ENCODE peak calls at places on chromosome 11, in five cellular contexts. One of them, this sample, is unnamed.
A peak's percentile ranks its signal among the peaks of the same experiment; 100 is the strongest.

GRCh38 chr11:128174465-128175101 is 412.8 kb downstream of the ETS1 start:
- DNase-seq in H1: no peak
- DNase-seq in mesenchymal stem cell: peak; percentile 51
- DNase-seq in neuronal stem cell: no peak
- DNase-seq in IMR-90: peak; percentile 67
- DNase-seq in this sample: peak; percentile 65

GRCh38 chr11:9566561-9567063 is 6.9 kb upstream of the WEE1 start:
- DNase-seq in mesenchymal stem cell: peak; percentile 95
- DNase-seq in H1: no peak
- DNase-seq in neuronal stem cell: no peak
- DNase-seq in IMR-90: peak; percentile 88
- DNase-seq in this sample: no peak

GRCh38 chr11:12213920-12214319 is 103.5 kb downstream of the MICAL2 start:
- DNase-seq in mesenchymal stem cell: peak; percentile 53
- DNase-seq in IMR-90: peak; percentile 86
- DNase-seq in neuronal stem cell: no peak
- DNase-seq in H1: no peak
- DNase-seq in this sample: no peak

GRCh38 chr11:83235825-83236224 is 42.3 kb downstream of the ANKRD42 start:
- DNase-seq in mesenchymal stem cell: peak; percentile 45
- DNase-seq in H1: no peak
- DNase-seq in IMR-90: peak; percentile 53
- DNase-seq in neuronal stem cell: no peak
- DNase-seq in this sample: no peak

GRCh38 chr11:34890812-34891211 is 25.4 kb downstream of the APIP start:
- DNase-seq in neuronal stem cell: no peak
- DNase-seq in IMR-90: peak; percentile 55
- DNase-seq in mesenchymal stem cell: peak; percentile 36
- DNase-seq in H1: no peak
- DNase-seq in this sample: no peak

GRCh38 chr11:61505640-61506155 is 2.9 kb upstream of the LRRC10B start:
- DNase-seq in H1: no peak
- DNase-seq in neuronal stem cell: no peak
- DNase-seq in IMR-90: no peak
- DNase-seq in mesenchymal stem cell: no peak
- DNase-seq in this sample: no peak

GRCh38 chr11:114348200-114349191 is 51.8 kb downstream of the C11orf71 start:
- DNase-seq in IMR-90: peak; percentile 80
- DNase-seq in mesenchymal stem cell: peak; percentile 71
- DNase-seq in H1: peak; percentile 34
- DNase-seq in neuronal stem cell: peak; percentile 35
- DNase-seq in this sample: peak; percentile 43

GRCh38 chr11:127458561-127458960 is 458.0 kb upstream of the KIRREL3 start:
- DNase-seq in mesenchymal stem cell: no peak
- DNase-seq in neuronal stem cell: no peak
- DNase-seq in H1: no peak
- DNase-seq in IMR-90: no peak
- DNase-seq in this sample: no peak

GRCh38 chr11:77374108-77374507 is 72.6 kb upstream of the GDPD4 start:
- DNase-seq in IMR-90: peak; percentile 46
- DNase-seq in mesenchymal stem cell: no peak
- DNase-seq in H1: no peak
- DNase-seq in neuronal stem cell: no peak
- DNase-seq in this sample: no peak

GRCh38 chr11:46673713-46674462 is 26.5 kb downstream of the ARHGAP1 start:
- DNase-seq in H1: no peak
- DNase-seq in neuronal stem cell: no peak
- DNase-seq in mesenchymal stem cell: no peak
- DNase-seq in IMR-90: no peak
- DNase-seq in this sample: no peak

GRCh38 chr11:69638941-69639681 is 1.8 kb upstream of the CCND1 start:
- DNase-seq in H1: peak; percentile 88
- DNase-seq in neuronal stem cell: peak; percentile 95
- DNase-seq in IMR-90: peak; percentile 97
- DNase-seq in mesenchymal stem cell: peak; percentile 97
- DNase-seq in this sample: peak; percentile 98

GRCh38 chr11:80261776-80262175 is 820.9 kb upstream of the TENM4 start:
- DNase-seq in mesenchymal stem cell: no peak
- DNase-seq in H1: no peak
- DNase-seq in neuronal stem cell: no peak
- DNase-seq in IMR-90: no peak
- DNase-seq in this sample: no peak

GRCh38 chr11:120828847-120829246 is 195.1 kb upstream of the TBCEL start:
- DNase-seq in mesenchymal stem cell: no peak
- DNase-seq in neuronal stem cell: no peak
- DNase-seq in H1: no peak
- DNase-seq in IMR-90: no peak
- DNase-seq in this sample: no peak

GRCh38 chr11:126303623-126304456 is at the start of gene DCPS:
- DNase-seq in IMR-90: peak; percentile 88
- DNase-seq in H1: peak; percentile 50
- DNase-seq in neuronal stem cell: peak; percentile 86
- DNase-seq in mesenchymal stem cell: peak; percentile 91
- DNase-seq in this sample: peak; percentile 95

GRCh38 chr11:104583857-104584256 is 314.4 kb downstream of the CASP12 start:
- DNase-seq in H1: no peak
- DNase-seq in neuronal stem cell: no peak
- DNase-seq in IMR-90: no peak
- DNase-seq in mesenchymal stem cell: no peak
- DNase-seq in this sample: no peak

GRCh38 chr11:61480936-61481335 is 27.6 kb upstream of the LRRC10B start:
- DNase-seq in H1: no peak
- DNase-seq in neuronal stem cell: peak; percentile 93
- DNase-seq in mesenchymal stem cell: peak; percentile 40
- DNase-seq in IMR-90: no peak
- DNase-seq in this sample: peak; percentile 95

GRCh38 chr11:61168858-61169257 is 7.6 kb upstream of the VPS37C start:
- DNase-seq in H1: no peak
- DNase-seq in neuronal stem cell: no peak
- DNase-seq in mesenchymal stem cell: no peak
- DNase-seq in IMR-90: no peak
- DNase-seq in this sample: no peak

GRCh38 chr11:72069787-72070251 is 10.5 kb downstream of the NUMA1 start:
- DNase-seq in H1: no peak
- DNase-seq in IMR-90: peak; percentile 84
- DNase-seq in mesenchymal stem cell: peak; percentile 88
- DNase-seq in neuronal stem cell: no peak
- DNase-seq in this sample: peak; percentile 42

GRCh38 chr11:10117709-10118341 is 176.2 kb downstream of the SBF2 start:
- DNase-seq in H1: no peak
- DNase-seq in mesenchymal stem cell: peak; percentile 45
- DNase-seq in IMR-90: peak; percentile 32
- DNase-seq in neuronal stem cell: no peak
- DNase-seq in this sample: no peak

GRCh38 chr11:60699282-60699681 is at the start of gene MS4A8:
- DNase-seq in mesenchymal stem cell: no peak
- DNase-seq in IMR-90: no peak
- DNase-seq in H1: no peak
- DNase-seq in neuronal stem cell: no peak
- DNase-seq in this sample: no peak

GRCh38 chr11:45193695-45194094 is 47.3 kb downstream of the PRDM11 start:
- DNase-seq in IMR-90: no peak
- DNase-seq in H1: no peak
- DNase-seq in neuronal stem cell: no peak
- DNase-seq in mesenchymal stem cell: no peak
- DNase-seq in this sample: no peak

GRCh38 chr11:132643239-132643638 is 889.1 kb downstream of the OPCML start:
- DNase-seq in H1: no peak
- DNase-seq in neuronal stem cell: no peak
- DNase-seq in IMR-90: no peak
- DNase-seq in mesenchymal stem cell: no peak
- DNase-seq in this sample: no peak

DNA sequence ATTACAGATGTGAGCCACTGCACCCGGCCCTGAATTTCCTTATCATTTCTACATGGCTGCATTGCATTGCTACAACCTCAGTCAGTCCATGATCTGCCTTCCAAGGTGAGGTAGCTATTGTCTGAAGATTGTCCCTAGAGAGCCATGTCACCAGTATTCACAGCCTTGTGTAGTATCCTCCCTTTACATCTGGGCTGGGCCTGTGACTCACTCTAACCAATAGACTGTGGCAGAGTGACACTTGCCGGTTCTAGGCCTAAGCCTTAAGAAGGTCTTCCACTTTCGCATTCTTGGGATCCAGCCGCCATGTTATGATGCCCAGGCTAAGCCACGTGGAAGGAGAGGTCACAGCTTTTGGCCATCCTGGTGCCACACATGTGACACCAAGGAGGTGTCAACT is 10.1 kb upstream of the PLEKHB1 start:
- DNase-seq in H1: no peak
- DNase-seq in neuronal stem cell: no peak
- DNase-seq in IMR-90: no peak
- DNase-seq in mesenchymal stem cell: no peak
- DNase-seq in this sample: no peak
- H4K91ac ChIP-seq in H1: no peak overlapping the region
- H4K91ac ChIP-seq in neuronal stem cell: no peak overlapping the region
- H4K91ac ChIP-seq in IMR-90: no peak overlapping the region
- H4K91ac ChIP-seq in mesenchymal stem cell: no peak overlapping the region
- H4K91ac ChIP-seq in this sample: no peak overlapping the region

GRCh38 chr11:111059726-111060125 is 185.8 kb upstream of the POU2AF2 start:
- DNase-seq in mesenchymal stem cell: no peak
- DNase-seq in neuronal stem cell: no peak
- DNase-seq in H1: no peak
- DNase-seq in IMR-90: peak; percentile 69
- DNase-seq in this sample: no peak
- H2BK15ac ChIP-seq in mesenchymal stem cell: no peak overlapping the region
- H2BK15ac ChIP-seq in neuronal stem cell: no peak overlapping the region
- H2BK15ac ChIP-seq in H1: no peak overlapping the region
- H2BK15ac ChIP-seq in IMR-90: no peak overlapping the region
- H2BK15ac ChIP-seq in this sample: no peak overlapping the region

GRCh38 chr11:108593214-108593909 is at the start of gene EXPH5:
- DNase-seq in IMR-90: peak; percentile 26
- DNase-seq in mesenchymal stem cell: peak; percentile 77
- DNase-seq in H1: peak; percentile 94
- DNase-seq in neuronal stem cell: peak; percentile 82
- DNase-seq in this sample: peak; percentile 98
- H4K91ac ChIP-seq in IMR-90: no peak within 1 kb of the TSS
- H4K91ac ChIP-seq in mesenchymal stem cell: no peak within 1 kb of the TSS
- H4K91ac ChIP-seq in H1: no peak within 1 kb of the TSS
- H4K91ac ChIP-seq in neuronal stem cell: no peak within 1 kb of the TSS
- H4K91ac ChIP-seq in this sample: no peak within 1 kb of the TSS

GRCh38 chr11:73194593-73194992 is 23.5 kb upstream of the P2RY2 start:
- DNase-seq in neuronal stem cell: no peak
- DNase-seq in IMR-90: no peak
- DNase-seq in H1: no peak
- DNase-seq in mesenchymal stem cell: no peak
- DNase-seq in this sample: no peak

GRCh38 chr11:73197348-73197747 is 20.7 kb upstream of the P2RY2 start:
- DNase-seq in mesenchymal stem cell: no peak
- DNase-seq in IMR-90: no peak
- DNase-seq in neuronal stem cell: no peak
- DNase-seq in H1: no peak
- DNase-seq in this sample: no peak

GRCh38 chr11:73195191-73196007 is 22.7 kb upstream of the P2RY2 start:
- DNase-seq in neuronal stem cell: no peak
- DNase-seq in IMR-90: no peak
- DNase-seq in mesenchymal stem cell: no peak
- DNase-seq in H1: no peak
- DNase-seq in this sample: no peak

GRCh38 chr11:73198677-73199076 is 19.4 kb upstream of the P2RY2 start:
- DNase-seq in mesenchymal stem cell: peak; percentile 22
- DNase-seq in neuronal stem cell: peak; percentile 65
- DNase-seq in H1: no peak
- DNase-seq in IMR-90: no peak
- DNase-seq in this sample: peak; percentile 33

DNA sequence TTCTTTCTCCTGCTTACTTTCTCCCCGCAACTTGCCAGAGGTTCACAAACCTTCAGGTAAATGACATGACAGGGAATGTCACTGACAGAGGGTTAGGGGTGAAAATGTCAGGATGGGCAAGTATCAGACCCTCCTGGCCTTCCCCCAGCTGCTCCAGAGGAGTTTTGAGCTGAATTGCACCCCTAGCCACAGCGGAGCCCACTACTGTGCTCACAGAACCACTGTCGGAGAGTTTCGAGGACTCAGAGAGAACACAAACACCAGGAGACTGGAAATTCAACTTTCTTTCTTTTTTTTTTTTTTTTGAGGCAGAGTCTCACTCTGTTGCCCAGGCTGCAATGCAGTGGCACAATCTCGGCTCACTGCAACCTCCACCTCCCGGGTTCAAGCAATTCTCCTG is 21.5 kb upstream of the P2RY2 start:
- DNase-seq in mesenchymal stem cell: no peak
- DNase-seq in IMR-90: no peak
- DNase-seq in neuronal stem cell: no peak
- DNase-seq in H1: no peak
- DNase-seq in this sample: no peak
- H2BK15ac ChIP-seq in mesenchymal stem cell: no peak overlapping the region
- H2BK15ac ChIP-seq in IMR-90: no peak overlapping the region
- H2BK15ac ChIP-seq in neuronal stem cell: no peak overlapping the region
- H2BK15ac ChIP-seq in H1: no peak overlapping the region
- H2BK15ac ChIP-seq in this sample: no peak overlapping the region

GRCh38 chr11:2534957-2535672 is 90.3 kb downstream of the KCNQ1 start:
- DNase-seq in neuronal stem cell: no peak
- DNase-seq in IMR-90: no peak
- DNase-seq in H1: no peak
- DNase-seq in mesenchymal stem cell: no peak
- DNase-seq in this sample: no peak

GRCh38 chr11:2535673-2536439 is 91.0 kb downstream of the KCNQ1 start:
- DNase-seq in H1: no peak
- DNase-seq in mesenchymal stem cell: no peak
- DNase-seq in neuronal stem cell: no peak
- DNase-seq in IMR-90: no peak
- DNase-seq in this sample: no peak

GRCh38 chr11:2537896-2538855 is 93.4 kb downstream of the KCNQ1 start:
- DNase-seq in IMR-90: no peak
- DNase-seq in H1: no peak
- DNase-seq in neuronal stem cell: no peak
- DNase-seq in mesenchymal stem cell: no peak
- DNase-seq in this sample: no peak

GRCh38 chr11:2537010-2537695 is 92.3 kb downstream of the KCNQ1 start:
- DNase-seq in IMR-90: no peak
- DNase-seq in mesenchymal stem cell: no peak
- DNase-seq in neuronal stem cell: no peak
- DNase-seq in H1: no peak
- DNase-seq in this sample: no peak

GRCh38 chr11:2536440-2536989 is 91.7 kb downstream of the KCNQ1 start:
- DNase-seq in neuronal stem cell: no peak
- DNase-seq in H1: no peak
- DNase-seq in IMR-90: no peak
- DNase-seq in mesenchymal stem cell: no peak
- DNase-seq in this sample: no peak
- H4K91ac ChIP-seq in neuronal stem cell: no peak overlapping the region
- H4K91ac ChIP-seq in H1: no peak overlapping the region
- H4K91ac ChIP-seq in IMR-90: no peak overlapping the region
- H4K91ac ChIP-seq in mesenchymal stem cell: peak overlapping the region; percentile 76
- H4K91ac ChIP-seq in this sample: no peak overlapping the region